ENCODE peak calls at places on chromosomes 2 and 18, in eight cellular contexts. Q is activated CD4-positive, alpha-beta T cell treated with anti-CD3 and anti-CD28 coated beads for 1 hour; K is NCI-H526 treated with DMSO at 0.1 percent for 48 hours; W is fibroblast of lung; U is neuronal stem cell; B is GM03348; A is T-helper 1 cell; N is head of caudate nucleus. X is an unnamed sample.

GRCh38 chr2:154556146-154556545 is 142.3 kb upstream of the KCNJ3 start:
- DNase-seq in W (no peak), B (no peak), A (no peak), U (no peak), K (no peak), N (no peak), Q (no peak), X (no peak)

GRCh38 chr2:233295891-233296290 is 11.7 kb upstream of the SAG start:
- DNase-seq in B (no peak), K (no peak), A (no peak), W (no peak), N (no peak), Q (no peak), U (no peak), X (no peak)

GRCh38 chr2:68690851-68691250 is 43.8 kb upstream of the ARHGAP25 start:
- DNase-seq in B (no peak), W (no peak), K (no peak), N (no peak), U (no peak), Q (no peak), A (no peak), X (no peak)

GRCh38 chr2:204473224-204473623 is 72.1 kb upstream of the PARD3B start:
- DNase-seq in W (no peak), N (no peak), K (no peak), B (no peak), U (no peak), Q (no peak), A (no peak), X (no peak)

GRCh38 chr2:196902828-196903227 is 23.7 kb downstream of the PGAP1 start:
- DNase-seq in N (no peak), Q (no peak), K (no peak), B (peak), U (no peak), W (peak), A (no peak), X (peak)

GRCh38 chr2:118168606-118169005 is 80.3 kb downstream of the INSIG2 start:
- DNase-seq in N (no peak), U (no peak), A (no peak), B (no peak), K (no peak), W (no peak), Q (no peak), X (peak)

GRCh38 chr2:223944704-223945531 is at the start of gene WDFY1:
- DNase-seq in W (peak), N (peak), B (peak), K (peak), Q (peak), A (peak), U (peak), X (peak)

GRCh38 chr2:41803361-41803760 is 244.5 kb upstream of the PKDCC start:
- DNase-seq in U (no peak), W (no peak), A (no peak), N (no peak), Q (no peak), K (no peak), B (no peak), X (no peak)

GRCh38 chr2:8974001-8974400 is 29.5 kb downstream of the MBOAT2 start:
- DNase-seq in W (no peak), B (no peak), K (no peak), A (no peak), N (no peak), Q (no peak), U (no peak), X (no peak)

GRCh38 chr2:130966149-130967019 is 126.9 kb downstream of the FAM168B start:
- DNase-seq in Q (no peak), K (no peak), B (no peak), A (no peak), N (no peak), U (peak), W (no peak), X (no peak)

GRCh38 chr2:174688079-174688478 is 76.2 kb downstream of the CHRNA1 start:
- DNase-seq in B (peak), K (peak), N (no peak), W (peak), U (no peak), Q (no peak), A (no peak), X (peak)

GRCh38 chr18:7980661-7981060 is 413.5 kb downstream of the PTPRM start:
- DNase-seq in B (no peak), Q (no peak), U (no peak), K (no peak), N (no peak), A (no peak), W (no peak), X (no peak)

GRCh38 chr2:20212871-20213503 is 11.9 kb downstream of the SDC1 start:
- DNase-seq in A (no peak), K (no peak), U (no peak), Q (no peak), W (no peak), B (no peak), N (no peak), X (no peak)

GRCh38 chr2:136116813-136117390 is 1.0 kb downstream of the CXCR4 start:
- DNase-seq in U (peak), K (no peak), A (peak), W (no peak), N (peak), Q (peak), B (no peak), X (no peak)

GRCh38 chr2:69483696-69484095 is 46.5 kb upstream of the NFU1 start:
- DNase-seq in B (no peak), W (no peak), U (no peak), A (no peak), Q (no peak), K (no peak), N (no peak), X (no peak)

GRCh38 chr2:223696719-223697118 is 94.6 kb upstream of the SCG2 start:
- DNase-seq in B (no peak), K (no peak), Q (no peak), A (no peak), N (no peak), W (peak), U (no peak), X (no peak)

GRCh38 chr2:196293751-196294486 is 122.5 kb upstream of the STK17B start:
- DNase-seq in N (no peak), A (no peak), Q (no peak), B (peak), W (peak), U (no peak), K (no peak), X (peak)

GRCh38 chr2:191678437-191679110 is 638 bp downstream of the NABP1 start:
- DNase-seq in A (peak), W (no peak), K (no peak), N (peak), Q (peak), B (peak), U (no peak), X (no peak)

GRCh38 chr2:96873651-96874096 is 3.8 kb upstream of the SEMA4C start:
- DNase-seq in B (no peak), N (peak), K (no peak), W (no peak), A (no peak), U (no peak), Q (no peak), X (no peak)

GRCh38 chr2:113156278-113157107 is 17.3 kb upstream of the PSD4 start:
- DNase-seq in B (no peak), K (no peak), Q (no peak), N (no peak), A (no peak), W (peak), U (no peak), X (no peak)

X was measured in AG10803.